ENCODE peak calls at places on chromosomes 2 and 18, in four cellular contexts. G, Q, J and U are unnamed samples.

GRCh38 chr2:188042412-188042811 is 249.3 kb upstream of the GULP1 start:
- DNase-seq in G (no peak), Q (no peak), J (no peak), U (no peak)

GRCh38 chr2:188089896-188090295 is 201.8 kb upstream of the GULP1 start:
- DNase-seq in G (no peak), Q (no peak), J (no peak), U (no peak)

GRCh38 chr18:22238036-22238435 is 68.6 kb downstream of the GATA6 start:
- DNase-seq in G (no peak), Q (no peak), J (no peak), U (no peak)

GRCh38 chr2:45776160-45776955 is 124.9 kb downstream of the PRKCE start:
- DNase-seq in G (no peak), Q (no peak), J (no peak), U (no peak)

GRCh38 chr18:6476201-6476600 is 61.5 kb upstream of the L3MBTL4 start:
- DNase-seq in G (no peak), Q (no peak), J (no peak), U (no peak)

GRCh38 chr2:30796723-30797122 is 10.5 kb downstream of the CAPN13 start:
- DNase-seq in G (no peak), Q (no peak), J (no peak), U (no peak)

GRCh38 chr2:46689993-46690392 is 210.6 kb downstream of the TMEM247 start:
- DNase-seq in G (no peak), Q (no peak), J (no peak), U (no peak)

GRCh38 chr2:232336241-232336736 is 42.3 kb upstream of the ALPP start:
- DNase-seq in G (peak), Q (no peak), J (no peak), U (no peak)

GRCh38 chr2:39356922-39357639 is 80.0 kb downstream of the MAP4K3 start:
- DNase-seq in G (no peak), Q (no peak), J (no peak), U (no peak)

GRCh38 chr18:8960740-8961657 is 141.5 kb upstream of the NDUFV2 start:
- DNase-seq in G (no peak), Q (no peak), J (no peak), U (no peak)

GRCh38 chr2:54955674-54956391 is 94.4 kb downstream of the RTN4 start:
- DNase-seq in G (no peak), Q (no peak), J (no peak), U (no peak)

GRCh38 chr18:24054130-24054529 is 39.6 kb downstream of the TTC39C start:
- DNase-seq in G (no peak), Q (no peak), J (no peak), U (no peak)

GRCh38 chr2:200131307-200131706 is 175.2 kb upstream of the SPATS2L start:
- DNase-seq in G (no peak), Q (no peak), J (no peak), U (no peak)

GRCh38 chr18:69152436-69152835 is 248.3 kb upstream of the DOK6 start:
- DNase-seq in G (no peak), Q (no peak), J (no peak), U (no peak)

GRCh38 chr2:65377556-65378307 is 54.7 kb downstream of the SPRED2 start:
- DNase-seq in G (no peak), Q (no peak), J (no peak), U (no peak)

GRCh38 chr18:5943514-5943913 is 48.2 kb upstream of the TMEM200C start:
- DNase-seq in G (no peak), Q (no peak), J (peak), U (no peak)

GRCh38 chr18:55013685-55014084 is 54.4 kb upstream of the CCDC68 start:
- DNase-seq in G (no peak), Q (no peak), J (no peak), U (no peak)

GRCh38 chr2:171807831-171808393 is 86.1 kb downstream of the SLC25A12 start:
- DNase-seq in G (no peak), Q (no peak), J (no peak), U (no peak)

GRCh38 chr2:129117427-129117826 is 798.8 kb upstream of the HS6ST1 start:
- DNase-seq in G (no peak), Q (no peak), J (no peak), U (no peak)

GRCh38 chr2:1636791-1637415 is 107.4 kb downstream of the PXDN start:
- DNase-seq in G (no peak), Q (no peak), J (no peak), U (no peak)

GRCh38 chr2:43225788-43226557 is 433 bp downstream of the ZFP36L2 start:
- DNase-seq in G (peak), Q (peak), J (peak), U (peak)

GRCh38 chr18:36095936-36096519 is 28.7 kb upstream of the RPRD1A start:
- DNase-seq in G (no peak), Q (peak), J (no peak), U (no peak)
- TF ChIP-seq CTCF in G (peak), Q (peak), J (peak), U (peak)

GRCh38 chr18:58580623-58581022 is 48.3 kb downstream of the ALPK2 start:
- DNase-seq in G (no peak), Q (no peak), J (no peak), U (no peak)
- TF ChIP-seq CTCF in G (no peak), Q (no peak), J (no peak), U (no peak)

GRCh38 chr2:216661639-216662375 is 28.6 kb downstream of the IGFBP2 start:
- DNase-seq in G (no peak), Q (peak), J (no peak), U (no peak)
- TF ChIP-seq CTCF in G (no peak), Q (peak), J (no peak), U (no peak)

GRCh38 chr2:237639441-237640220 is 12.2 kb downstream of the LRRFIP1 start:
- DNase-seq in G (no peak), Q (no peak), J (no peak), U (no peak)
- TF ChIP-seq CTCF in G (no peak), Q (peak), J (no peak), U (no peak)

GRCh38 chr2:179788104-179788503 is 73.3 kb downstream of the ZNF385B start:
- DNase-seq in G (no peak), Q (no peak), J (no peak), U (no peak)
- TF ChIP-seq CTCF in G (no peak), Q (no peak), J (no peak), U (no peak)

GRCh38 chr2:120528051-120528692 is 182.2 kb downstream of the INHBB start:
- DNase-seq in G (no peak), Q (no peak), J (no peak), U (no peak)
- TF ChIP-seq CTCF in G (no peak), Q (no peak), J (no peak), U (no peak)

GRCh38 chr2:239791727-239792648 is 233.2 kb downstream of the NDUFA10 start:
- DNase-seq in G (no peak), Q (no peak), J (peak), U (no peak)
- TF ChIP-seq CTCF in G (no peak), Q (no peak), J (no peak), U (no peak)

GRCh38 chr18:7876354-7876753 is 309.2 kb downstream of the PTPRM start:
- DNase-seq in G (no peak), Q (no peak), J (no peak), U (no peak)

GRCh38 chr18:7871560-7872456 is 304.7 kb downstream of the PTPRM start:
- DNase-seq in G (no peak), Q (no peak), J (no peak), U (no peak)

GRCh38 chr18:7873316-7873715 is 306.2 kb downstream of the PTPRM start:
- DNase-seq in G (no peak), Q (no peak), J (no peak), U (no peak)

GRCh38 chr18:7870855-7871254 is 303.7 kb downstream of the PTPRM start:
- DNase-seq in G (no peak), Q (no peak), J (no peak), U (no peak)

GRCh38 chr18:7872569-7872968 is 305.5 kb downstream of the PTPRM start:
- DNase-seq in G (no peak), Q (no peak), J (no peak), U (no peak)
- TF ChIP-seq CTCF in G (no peak), Q (no peak), J (no peak), U (no peak)

DNA sequence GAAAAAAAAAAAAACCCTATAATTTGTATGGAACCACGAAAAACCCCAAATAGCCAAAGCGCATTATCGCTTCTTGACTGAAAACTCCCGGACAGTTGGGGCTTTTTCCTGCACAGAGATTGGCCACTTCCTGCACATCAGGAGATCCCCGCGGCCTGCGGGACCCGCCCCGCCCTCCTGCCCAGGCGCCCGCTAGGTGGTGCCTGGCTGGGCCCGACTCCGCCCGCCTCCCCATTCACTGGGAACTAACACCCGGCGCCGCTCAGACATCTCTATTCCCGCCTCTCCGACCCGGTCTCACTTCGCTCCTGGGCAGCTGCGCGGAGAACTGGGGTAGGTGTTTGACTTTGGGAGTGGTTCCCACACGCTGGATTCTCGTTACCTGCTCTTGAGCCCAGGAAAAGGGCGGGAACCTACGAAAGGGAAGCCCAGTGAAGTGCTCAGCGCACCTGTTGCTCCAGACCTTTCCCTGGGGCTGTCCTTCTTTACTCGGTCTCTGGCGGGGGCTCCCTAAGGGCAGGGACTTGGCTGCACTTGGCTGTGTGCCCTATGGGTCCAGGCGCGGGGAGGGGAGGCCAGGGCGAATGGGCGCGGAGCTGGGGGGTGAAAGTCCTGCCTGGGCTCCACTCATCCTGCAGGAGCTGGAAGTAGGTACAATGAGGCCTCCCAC is at the start of gene HMSD:
- DNase-seq in G (peak), Q (no peak), J (no peak), U (peak)
- TF ChIP-seq CTCF in G (peak), Q (no peak), J (no peak), U (peak)

GRCh38 chr2:102051659-102052366 is 60.1 kb downstream of the IL1R2 start:
- DNase-seq in G (no peak), Q (no peak), J (no peak), U (no peak)
- TF ChIP-seq CTCF in G (no peak), Q (no peak), J (no peak), U (no peak)